ENCODE peak calls at places on chromosomes 6 and 20, in six cellular contexts. One of them, this sample, is unnamed.

GRCh38 chr6:25250878-25251277 is 28.3 kb upstream of the CARMIL1 start:
- DNase-seq in activated effector memory CD4-positive, alpha-beta T cell treated with anti-CD3 and anti-CD28 coated beads, Interleukin-2, amount 50 U/mL, for 16 hours: no peak
- DNase-seq in HFF-Myc: no peak
- DNase-seq in astrocyte of the spinal cord: peak
- DNase-seq in activated CD4-positive, alpha-beta memory T cell treated with anti-CD3 and anti-CD28 coated beads for 36 hours: peak
- DNase-seq in anterior cingulate cortex: no peak
- DNase-seq in this sample: peak

GRCh38 chr20:40452758-40453157 is 236.3 kb downstream of the MAFB start:
- DNase-seq in activated effector memory CD4-positive, alpha-beta T cell treated with anti-CD3 and anti-CD28 coated beads, Interleukin-2, amount 50 U/mL, for 16 hours: no peak
- DNase-seq in HFF-Myc: no peak
- DNase-seq in astrocyte of the spinal cord: no peak
- DNase-seq in activated CD4-positive, alpha-beta memory T cell treated with anti-CD3 and anti-CD28 coated beads for 36 hours: no peak
- DNase-seq in anterior cingulate cortex: no peak
- DNase-seq in this sample: no peak

GRCh38 chr6:166005401-166005845 is 162.2 kb downstream of the TBXT start:
- DNase-seq in activated effector memory CD4-positive, alpha-beta T cell treated with anti-CD3 and anti-CD28 coated beads, Interleukin-2, amount 50 U/mL, for 16 hours: no peak
- DNase-seq in HFF-Myc: no peak
- DNase-seq in astrocyte of the spinal cord: peak
- DNase-seq in activated CD4-positive, alpha-beta memory T cell treated with anti-CD3 and anti-CD28 coated beads for 36 hours: no peak
- DNase-seq in anterior cingulate cortex: no peak
- DNase-seq in this sample: no peak

GRCh38 chr6:79167931-79168694 is 66.4 kb downstream of the HMGN3 start:
- DNase-seq in activated effector memory CD4-positive, alpha-beta T cell treated with anti-CD3 and anti-CD28 coated beads, Interleukin-2, amount 50 U/mL, for 16 hours: no peak
- DNase-seq in HFF-Myc: no peak
- DNase-seq in astrocyte of the spinal cord: peak
- DNase-seq in activated CD4-positive, alpha-beta memory T cell treated with anti-CD3 and anti-CD28 coated beads for 36 hours: no peak
- DNase-seq in anterior cingulate cortex: no peak
- DNase-seq in this sample: no peak

GRCh38 chr20:23550227-23550626 is 18.1 kb downstream of the CST9L start:
- DNase-seq in activated effector memory CD4-positive, alpha-beta T cell treated with anti-CD3 and anti-CD28 coated beads, Interleukin-2, amount 50 U/mL, for 16 hours: no peak
- DNase-seq in HFF-Myc: no peak
- DNase-seq in astrocyte of the spinal cord: no peak
- DNase-seq in activated CD4-positive, alpha-beta memory T cell treated with anti-CD3 and anti-CD28 coated beads for 36 hours: no peak
- DNase-seq in anterior cingulate cortex: no peak
- DNase-seq in this sample: no peak

GRCh38 chr6:110874880-110875547 is 429 bp downstream of the AMD1 start:
- DNase-seq in activated effector memory CD4-positive, alpha-beta T cell treated with anti-CD3 and anti-CD28 coated beads, Interleukin-2, amount 50 U/mL, for 16 hours: peak
- DNase-seq in HFF-Myc: no peak
- DNase-seq in astrocyte of the spinal cord: no peak
- DNase-seq in activated CD4-positive, alpha-beta memory T cell treated with anti-CD3 and anti-CD28 coated beads for 36 hours: no peak
- DNase-seq in anterior cingulate cortex: no peak
- DNase-seq in this sample: peak

GRCh38 chr6:106050538-106050937 is 35.6 kb upstream of the PRDM1 start:
- DNase-seq in activated effector memory CD4-positive, alpha-beta T cell treated with anti-CD3 and anti-CD28 coated beads, Interleukin-2, amount 50 U/mL, for 16 hours: no peak
- DNase-seq in HFF-Myc: no peak
- DNase-seq in astrocyte of the spinal cord: no peak
- DNase-seq in activated CD4-positive, alpha-beta memory T cell treated with anti-CD3 and anti-CD28 coated beads for 36 hours: no peak
- DNase-seq in anterior cingulate cortex: no peak
- DNase-seq in this sample: no peak

GRCh38 chr6:125104425-125104824 is 49.1 kb upstream of the TPD52L1 start:
- DNase-seq in activated effector memory CD4-positive, alpha-beta T cell treated with anti-CD3 and anti-CD28 coated beads, Interleukin-2, amount 50 U/mL, for 16 hours: no peak
- DNase-seq in HFF-Myc: peak
- DNase-seq in astrocyte of the spinal cord: peak
- DNase-seq in activated CD4-positive, alpha-beta memory T cell treated with anti-CD3 and anti-CD28 coated beads for 36 hours: no peak
- DNase-seq in anterior cingulate cortex: no peak
- DNase-seq in this sample: no peak

GRCh38 chr20:40646321-40647212 is 42.5 kb downstream of the MAFB start:
- DNase-seq in activated effector memory CD4-positive, alpha-beta T cell treated with anti-CD3 and anti-CD28 coated beads, Interleukin-2, amount 50 U/mL, for 16 hours: no peak
- DNase-seq in HFF-Myc: no peak
- DNase-seq in astrocyte of the spinal cord: peak
- DNase-seq in activated CD4-positive, alpha-beta memory T cell treated with anti-CD3 and anti-CD28 coated beads for 36 hours: no peak
- DNase-seq in anterior cingulate cortex: no peak
- DNase-seq in this sample: no peak

GRCh38 chr6:47631248-47632196 is 66.9 kb upstream of the ADGRF4 start:
- DNase-seq in activated effector memory CD4-positive, alpha-beta T cell treated with anti-CD3 and anti-CD28 coated beads, Interleukin-2, amount 50 U/mL, for 16 hours: no peak
- DNase-seq in HFF-Myc: peak
- DNase-seq in astrocyte of the spinal cord: peak
- DNase-seq in activated CD4-positive, alpha-beta memory T cell treated with anti-CD3 and anti-CD28 coated beads for 36 hours: no peak
- DNase-seq in anterior cingulate cortex: no peak
- DNase-seq in this sample: no peak

GRCh38 chr6:89111933-89112332 is 5.9 kb downstream of the SRSF12 start:
- DNase-seq in activated effector memory CD4-positive, alpha-beta T cell treated with anti-CD3 and anti-CD28 coated beads, Interleukin-2, amount 50 U/mL, for 16 hours: no peak
- DNase-seq in HFF-Myc: no peak
- DNase-seq in astrocyte of the spinal cord: no peak
- DNase-seq in activated CD4-positive, alpha-beta memory T cell treated with anti-CD3 and anti-CD28 coated beads for 36 hours: no peak
- DNase-seq in anterior cingulate cortex: no peak
- DNase-seq in this sample: no peak

GRCh38 chr6:12185081-12185673 is 105.0 kb upstream of the EDN1 start:
- DNase-seq in activated effector memory CD4-positive, alpha-beta T cell treated with anti-CD3 and anti-CD28 coated beads, Interleukin-2, amount 50 U/mL, for 16 hours: no peak
- DNase-seq in HFF-Myc: no peak
- DNase-seq in astrocyte of the spinal cord: no peak
- DNase-seq in activated CD4-positive, alpha-beta memory T cell treated with anti-CD3 and anti-CD28 coated beads for 36 hours: no peak
- DNase-seq in anterior cingulate cortex: no peak
- DNase-seq in this sample: no peak

GRCh38 chr20:53609501-53610445 is 16.1 kb upstream of the ZNF217 start:
- DNase-seq in activated effector memory CD4-positive, alpha-beta T cell treated with anti-CD3 and anti-CD28 coated beads, Interleukin-2, amount 50 U/mL, for 16 hours: peak
- DNase-seq in HFF-Myc: no peak
- DNase-seq in astrocyte of the spinal cord: peak
- DNase-seq in activated CD4-positive, alpha-beta memory T cell treated with anti-CD3 and anti-CD28 coated beads for 36 hours: peak
- DNase-seq in anterior cingulate cortex: no peak
- DNase-seq in this sample: peak

GRCh38 chr20:3165473-3166337 is 6.0 kb upstream of the FASTKD5 start:
- DNase-seq in activated effector memory CD4-positive, alpha-beta T cell treated with anti-CD3 and anti-CD28 coated beads, Interleukin-2, amount 50 U/mL, for 16 hours: no peak
- DNase-seq in HFF-Myc: no peak
- DNase-seq in astrocyte of the spinal cord: peak
- DNase-seq in activated CD4-positive, alpha-beta memory T cell treated with anti-CD3 and anti-CD28 coated beads for 36 hours: no peak
- DNase-seq in anterior cingulate cortex: no peak
- DNase-seq in this sample: no peak

GRCh38 chr6:102619585-102619984 is 1226.1 kb downstream of the GRIK2 start:
- DNase-seq in activated effector memory CD4-positive, alpha-beta T cell treated with anti-CD3 and anti-CD28 coated beads, Interleukin-2, amount 50 U/mL, for 16 hours: no peak
- DNase-seq in HFF-Myc: no peak
- DNase-seq in astrocyte of the spinal cord: peak
- DNase-seq in activated CD4-positive, alpha-beta memory T cell treated with anti-CD3 and anti-CD28 coated beads for 36 hours: no peak
- DNase-seq in anterior cingulate cortex: no peak
- DNase-seq in this sample: no peak

GRCh38 chr6:80003841-80004198 is 629 bp upstream of the TTK start:
- DNase-seq in activated effector memory CD4-positive, alpha-beta T cell treated with anti-CD3 and anti-CD28 coated beads, Interleukin-2, amount 50 U/mL, for 16 hours: no peak
- DNase-seq in HFF-Myc: peak
- DNase-seq in astrocyte of the spinal cord: no peak
- DNase-seq in activated CD4-positive, alpha-beta memory T cell treated with anti-CD3 and anti-CD28 coated beads for 36 hours: peak
- DNase-seq in anterior cingulate cortex: no peak
- DNase-seq in this sample: no peak

GRCh38 chr6:30879684-30880427 is 4.5 kb upstream of the DDR1 start:
- DNase-seq in activated effector memory CD4-positive, alpha-beta T cell treated with anti-CD3 and anti-CD28 coated beads, Interleukin-2, amount 50 U/mL, for 16 hours: peak
- DNase-seq in HFF-Myc: no peak
- DNase-seq in astrocyte of the spinal cord: no peak
- DNase-seq in activated CD4-positive, alpha-beta memory T cell treated with anti-CD3 and anti-CD28 coated beads for 36 hours: no peak
- DNase-seq in anterior cingulate cortex: no peak
- DNase-seq in this sample: no peak

GRCh38 chr6:164612731-164613130 is 696.7 kb downstream of the C6orf118 start:
- DNase-seq in activated effector memory CD4-positive, alpha-beta T cell treated with anti-CD3 and anti-CD28 coated beads, Interleukin-2, amount 50 U/mL, for 16 hours: no peak
- DNase-seq in HFF-Myc: no peak
- DNase-seq in astrocyte of the spinal cord: no peak
- DNase-seq in activated CD4-positive, alpha-beta memory T cell treated with anti-CD3 and anti-CD28 coated beads for 36 hours: no peak
- DNase-seq in anterior cingulate cortex: no peak
- DNase-seq in this sample: no peak